ENCODE peak calls at places on chromosomes 2 and 18, in nine cellular contexts. Z, L, N, R, Q, A, B, F and O are unnamed samples.
A peak's percentile ranks its signal among the peaks of the same experiment; 100 is the strongest.

GRCh38 chr2:41355794-41356193 is 692.0 kb upstream of the PKDCC start:
- DNase-seq in A (no peak), Q (no peak), F (no peak), B (no peak), R (no peak), Z (no peak), L (no peak), N (no peak), O (no peak)

GRCh38 chr2:159867557-159868330 is 69.7 kb upstream of the CD302 start:
- DNase-seq in Q (no peak), N (no peak), Z (no peak), F (no peak), B (no peak), L (no peak), A (no peak), R (no peak), O (no peak)

GRCh38 chr2:112182581-112183034 is 44.4 kb downstream of the FBLN7 start:
- DNase-seq in B (no peak), F (no peak), L (no peak), R (no peak), N (no peak), A (no peak), Z (no peak), Q (no peak), O (peak; percentile 42)

GRCh38 chr2:28475088-28475580 is 20.7 kb upstream of the PLB1 start:
- DNase-seq in Z (no peak), L (no peak), N (no peak), R (no peak), B (no peak), A (no peak), F (no peak), Q (no peak), O (no peak)

GRCh38 chr18:50866765-50867164 is 12.2 kb upstream of the ME2 start:
- DNase-seq in F (no peak), L (no peak), N (peak; percentile 34), B (no peak), Q (no peak), Z (no peak), A (no peak), R (no peak), O (no peak)

GRCh38 chr2:174039551-174040416 is 74.6 kb upstream of the SP3 start:
- DNase-seq in N (peak; percentile 95), R (peak; percentile 92), L (peak; percentile 74), F (peak; percentile 95), Z (peak; percentile 98), Q (peak; percentile 97), B (peak; percentile 90), A (peak; percentile 62), O (peak; percentile 77)

GRCh38 chr2:96374211-96374951 is 38.8 kb downstream of the NCAPH start:
- DNase-seq in R (no peak), Q (peak; percentile 39), B (no peak), F (peak; percentile 83), Z (no peak), A (peak; percentile 72), N (peak; percentile 38), L (no peak), O (no peak)

GRCh38 chr2:109162999-109163398 is 34.0 kb downstream of the SH3RF3 start:
- DNase-seq in L (no peak), Z (no peak), N (peak; percentile 31), B (no peak), Q (no peak), R (peak; percentile 82), A (peak; percentile 75), F (peak; percentile 89), O (no peak)

GRCh38 chr2:195721042-195721441 is 64.0 kb downstream of the SLC39A10 start:
- DNase-seq in B (no peak), A (no peak), Z (no peak), F (no peak), R (no peak), L (no peak), Q (no peak), N (no peak), O (no peak)

GRCh38 chr2:42025151-42025582 is 22.7 kb upstream of the PKDCC start:
- DNase-seq in B (peak; percentile 82), R (peak; percentile 70), Q (peak; percentile 71), F (no peak), A (no peak), L (no peak), Z (peak; percentile 69), N (peak; percentile 56), O (peak; percentile 55)

GRCh38 chr2:157447751-157448150 is 3.9 kb upstream of the CYTIP start:
- DNase-seq in A (no peak), L (no peak), N (no peak), R (no peak), Z (no peak), F (no peak), Q (no peak), B (no peak), O (no peak)

GRCh38 chr2:189581354-189582139 is 961 bp upstream of the SLC40A1 start:
- DNase-seq in B (peak; percentile 56), R (no peak), Q (no peak), Z (peak; percentile 82), F (peak; percentile 72), A (no peak), L (peak; percentile 12), N (no peak), O (peak; percentile 73)

DNA sequence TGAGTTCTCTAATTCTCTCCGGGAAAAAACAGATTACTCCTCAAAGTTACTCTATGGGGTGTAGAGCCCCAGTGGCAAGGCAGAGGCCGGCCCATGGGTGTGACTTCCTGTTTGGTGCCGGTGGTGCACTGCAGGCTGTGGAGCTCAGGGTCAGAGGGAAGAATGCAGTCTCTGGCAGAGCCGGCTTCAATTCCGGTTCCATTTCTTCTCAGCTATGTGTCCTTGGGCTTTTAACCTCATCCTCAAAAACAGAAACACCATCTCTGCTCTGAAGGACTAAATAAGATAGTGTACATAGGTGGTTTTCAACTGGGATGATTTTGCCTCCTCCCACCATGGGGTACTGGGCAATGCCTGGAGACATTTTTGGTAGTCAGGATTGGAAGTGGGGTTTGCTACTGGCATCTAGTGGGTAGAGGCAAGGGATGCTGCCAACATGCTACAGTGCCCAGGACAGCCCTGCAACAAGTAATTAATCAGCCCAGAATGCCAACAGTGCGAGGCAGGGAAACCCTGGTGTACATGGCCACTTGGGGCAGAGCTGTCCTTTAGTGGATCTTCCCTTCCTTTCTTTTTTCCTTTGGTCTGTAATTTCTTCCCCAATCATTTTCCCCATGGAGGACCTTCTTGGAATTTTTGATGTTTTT is 81.2 kb downstream of the INSIG2 start:
- DNase-seq in F (no peak), A (no peak), N (no peak), L (no peak), Z (peak; percentile 26), Q (no peak), R (peak; percentile 55), B (peak; percentile 41), O (no peak)
- H3K4me3 ChIP-seq in F (no peak overlapping the region), A (no peak overlapping the region), N (no peak overlapping the region), L (no peak overlapping the region), Z (no peak overlapping the region), Q (no peak overlapping the region), R (no peak overlapping the region), B (no peak overlapping the region), O (no peak overlapping the region)

DNA sequence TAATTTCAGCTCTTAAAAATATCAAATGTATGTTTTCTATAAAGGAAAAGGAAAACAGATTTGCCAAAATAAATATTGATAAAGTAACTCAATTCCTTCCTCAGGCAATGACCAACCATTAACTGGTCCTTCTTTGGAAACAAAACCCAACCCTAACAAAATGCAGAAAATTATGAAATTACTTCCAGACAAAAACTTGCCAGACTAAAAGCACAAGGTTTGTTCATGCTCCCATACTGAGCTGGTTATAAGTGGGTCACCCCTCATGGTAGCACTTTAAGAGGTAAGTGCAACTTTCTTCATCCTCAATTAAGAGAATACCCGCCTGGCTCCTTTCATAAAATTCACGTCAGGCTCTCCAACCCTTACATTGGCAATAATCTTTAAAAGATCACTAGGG is 31.1 kb upstream of the TTC32 start:
- DNase-seq in R (no peak), L (no peak), A (no peak), F (no peak), Z (no peak), B (no peak), Q (no peak), N (no peak), O (no peak)
- H3K36me3 ChIP-seq in R (no peaks in the 10 kb centered on the region), L (peaks cover 97% of the 10 kb centered on the region), A (peaks cover 11% of the 10 kb centered on the region), F (no peaks in the 10 kb centered on the region), Z (peaks cover 51% of the 10 kb centered on the region), B (no peaks in the 10 kb centered on the region), Q (peaks cover 15% of the 10 kb centered on the region), N (peaks cover 21% of the 10 kb centered on the region), O (peaks cover 10% of the 10 kb centered on the region)

GRCh38 chr2:163348843-163349395 is 386.9 kb downstream of the FIGN start:
- DNase-seq in N (peak; percentile 16), Z (peak; percentile 41), R (no peak), Q (peak; percentile 80), B (no peak), L (peak; percentile 56), A (no peak), F (no peak), O (no peak)

GRCh38 chr2:163347982-163348842 is 387.6 kb downstream of the FIGN start:
- DNase-seq in B (peak; percentile 83), L (peak; percentile 82), Q (peak; percentile 87), Z (peak; percentile 95), F (peak; percentile 90), N (no peak), A (peak; percentile 20), R (peak; percentile 83), O (peak; percentile 74)

GRCh38 chr2:163345795-163346573 is 389.8 kb downstream of the FIGN start:
- DNase-seq in Z (peak; percentile 81), Q (peak; percentile 50), B (no peak), L (peak; percentile 65), N (peak; percentile 69), R (no peak), F (no peak), A (no peak), O (peak; percentile 19)

DNA sequence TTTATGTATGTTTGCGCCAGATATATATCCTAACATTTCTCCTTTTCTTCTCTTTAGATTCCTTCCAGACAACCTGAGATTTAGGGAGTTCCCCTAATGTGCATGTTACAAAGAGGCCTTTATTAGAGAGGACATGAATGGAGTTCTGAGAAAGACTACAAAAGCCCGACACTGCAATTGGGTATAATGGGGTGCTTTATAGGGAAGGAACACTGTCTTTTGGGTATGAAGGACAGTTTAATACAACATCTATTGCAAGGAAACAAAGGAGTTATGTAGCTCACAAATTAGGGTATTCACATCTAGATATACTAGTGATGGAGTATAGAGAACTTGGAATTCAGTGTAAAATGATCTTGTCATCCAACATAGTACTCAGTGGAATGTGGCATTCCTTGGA is 383.8 kb downstream of the FIGN start:
- DNase-seq in Q (no peak), R (no peak), Z (no peak), A (no peak), F (no peak), L (no peak), B (no peak), N (no peak), O (no peak)
- H3K4me3 ChIP-seq in Q (no peak overlapping the region), R (no peak overlapping the region), Z (no peak overlapping the region), A (no peak overlapping the region), F (no peak overlapping the region), L (no peak overlapping the region), B (no peak overlapping the region), N (no peak overlapping the region), O (no peak overlapping the region)

DNA sequence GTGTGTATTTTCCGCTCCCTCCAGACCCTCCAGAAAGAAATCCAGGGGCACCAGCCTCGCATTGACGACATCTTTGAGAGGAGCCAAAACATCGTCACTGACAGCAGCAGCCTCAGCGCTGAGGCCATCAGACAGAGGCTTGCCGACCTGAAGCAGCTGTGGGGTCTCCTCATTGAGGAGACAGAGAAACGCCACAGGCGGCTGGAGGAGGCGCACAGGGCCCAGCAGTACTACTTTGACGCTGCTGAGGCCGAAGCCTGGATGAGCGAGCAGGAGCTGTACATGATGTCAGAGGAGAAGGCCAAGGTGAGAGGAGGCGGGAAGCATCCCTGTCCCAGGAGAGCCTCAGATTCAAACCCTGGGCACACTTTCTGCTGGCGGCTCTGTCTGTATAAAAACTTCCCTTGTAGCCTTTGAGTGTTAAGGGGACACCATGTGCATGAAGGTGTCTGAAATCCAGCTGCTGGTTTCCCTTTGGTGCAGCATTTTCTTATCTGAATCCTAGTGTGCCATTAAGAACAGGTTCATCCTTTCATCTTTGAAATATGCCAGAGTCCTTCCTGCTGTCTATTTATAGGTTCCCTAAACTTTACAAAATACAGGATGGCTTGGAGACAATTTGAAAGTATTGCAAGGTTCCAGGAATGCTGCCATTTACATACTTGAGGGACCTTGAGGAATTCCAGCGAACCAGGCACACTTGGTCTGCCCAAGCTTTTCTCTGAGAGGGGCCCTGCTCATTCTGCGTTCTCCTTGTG is 77.1 kb upstream of the EML6 start:
- DNase-seq in R (no peak), N (no peak), Q (no peak), F (no peak), Z (no peak), A (no peak), B (no peak), L (no peak), O (no peak)
- H3K36me3 ChIP-seq in R (peaks cover 16% of the 10 kb centered on the region), N (peaks cover 85% of the 10 kb centered on the region), Q (peaks cover 65% of the 10 kb centered on the region), F (peaks cover 12% of the 10 kb centered on the region), Z (peaks cover 76% of the 10 kb centered on the region), A (peaks cover 63% of the 10 kb centered on the region), B (no peaks in the 10 kb centered on the region), L (peaks cover 97% of the 10 kb centered on the region), O (peaks cover 59% of the 10 kb centered on the region)